ENCODE peak calls at places on chromosome 18, in five cellular contexts. Q, J, L, Y and H are unnamed samples.

GRCh38 chr18:70559446-70559845 is 270.6 kb downstream of the SOCS6 start:
- DNase-seq in Q (no peak), J (no peak), L (no peak), Y (no peak), H (no peak)

GRCh38 chr18:25313274-25313673 is 38.7 kb downstream of the ZNF521 start:
- DNase-seq in Q (no peak), J (no peak), L (no peak), Y (no peak), H (no peak)

GRCh38 chr18:31684279-31685096 is at the start of gene B4GALT6:
- DNase-seq in Q (peak), J (peak), L (no peak), Y (no peak), H (no peak)

GRCh38 chr18:56200381-56200831 is 438.0 kb downstream of the TXNL1 start:
- DNase-seq in Q (no peak), J (peak), L (no peak), Y (no peak), H (no peak)

GRCh38 chr18:44938396-44939036 is 257.8 kb downstream of the SETBP1 start:
- DNase-seq in Q (no peak), J (no peak), L (no peak), Y (no peak), H (no peak)

GRCh38 chr18:7273301-7273911 is 42.5 kb downstream of the LRRC30 start:
- DNase-seq in Q (no peak), J (peak), L (no peak), Y (no peak), H (no peak)

GRCh38 chr18:10851824-10852225 is 297.5 kb downstream of the PIEZO2 start:
- DNase-seq in Q (peak), J (peak), L (peak), Y (no peak), H (peak)

GRCh38 chr18:26621161-26622026 is 73.0 kb upstream of the KCTD1 start:
- DNase-seq in Q (peak), J (peak), L (peak), Y (peak), H (peak)

GRCh38 chr18:45879681-45880655 is 54.5 kb downstream of the SIGLEC15 start:
- DNase-seq in Q (peak), J (peak), L (peak), Y (peak), H (peak)

GRCh38 chr18:11387880-11388279 is 221.5 kb upstream of the SLC35G4 start:
- DNase-seq in Q (no peak), J (peak), L (peak), Y (peak), H (peak)

GRCh38 chr18:70142021-70142420 is 63.5 kb downstream of the RTTN start:
- DNase-seq in Q (no peak), J (no peak), L (no peak), Y (no peak), H (no peak)

GRCh38 chr18:3773303-3773702 is 323.3 kb downstream of the TGIF1 start:
- DNase-seq in Q (no peak), J (peak), L (no peak), Y (peak), H (no peak)

GRCh38 chr18:55858661-55859111 is 270.7 kb upstream of the TCF4 start:
- DNase-seq in Q (no peak), J (no peak), L (no peak), Y (no peak), H (no peak)

GRCh38 chr18:64974378-64975125 is 776.3 kb upstream of the CDH7 start:
- DNase-seq in Q (no peak), J (no peak), L (no peak), Y (no peak), H (no peak)

GRCh38 chr18:32469691-32470131 is 971 bp downstream of the GAREM1 start:
- DNase-seq in Q (peak), J (peak), L (no peak), Y (peak), H (no peak)

GRCh38 chr18:49619792-49620191 is 57.9 kb downstream of the LIPG start:
- DNase-seq in Q (no peak), J (no peak), L (no peak), Y (no peak), H (no peak)

GRCh38 chr18:59054892-59055291 is 84.8 kb upstream of the SEC11C start:
- DNase-seq in Q (no peak), J (peak), L (no peak), Y (no peak), H (no peak)

GRCh38 chr18:61608306-61608705 is 275.1 kb downstream of the CDH20 start:
- DNase-seq in Q (no peak), J (no peak), L (no peak), Y (no peak), H (no peak)

GRCh38 chr18:21134895-21135294 is 23.3 kb upstream of the ROCK1 start:
- DNase-seq in Q (no peak), J (peak), L (no peak), Y (no peak), H (no peak)

GRCh38 chr18:12747530-12748315 is 44.9 kb downstream of the PSMG2 start:
- DNase-seq in Q (no peak), J (no peak), L (no peak), Y (no peak), H (no peak)

GRCh38 chr18:26614374-26614773 is 66.0 kb upstream of the KCTD1 start:
- DNase-seq in Q (no peak), J (no peak), L (no peak), Y (no peak), H (no peak)

GRCh38 chr18:9707381-9708056 is 582 bp upstream of the RAB31 start:
- DNase-seq in Q (no peak), J (no peak), L (no peak), Y (no peak), H (no peak)

DNA sequence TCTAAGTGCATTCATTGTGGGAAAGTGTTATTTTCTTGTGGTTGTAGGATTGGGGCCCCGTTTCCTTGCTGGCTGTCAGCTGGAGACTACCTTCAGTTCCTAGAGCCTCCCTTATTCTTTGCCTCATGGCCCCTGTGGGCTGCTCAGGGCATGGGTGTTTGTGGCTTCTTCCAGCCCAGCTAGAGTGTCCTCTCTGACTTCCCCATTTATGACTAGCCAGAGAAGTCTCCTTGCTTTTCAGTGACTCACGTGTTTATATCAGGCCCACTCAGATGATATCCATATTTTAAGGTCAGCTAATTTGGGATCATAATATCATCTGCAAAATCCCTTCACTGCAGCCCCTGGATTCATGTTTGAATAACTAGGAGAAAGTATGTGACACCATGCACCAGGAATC is 62.8 kb downstream of the DTNA start:
- DNase-seq in Q (no peak), J (no peak), L (no peak), Y (no peak), H (no peak)
- H3K27ac ChIP-seq in Q (no peak), J (peak), L (no peak), Y (no peak), H (no peak)

DNA sequence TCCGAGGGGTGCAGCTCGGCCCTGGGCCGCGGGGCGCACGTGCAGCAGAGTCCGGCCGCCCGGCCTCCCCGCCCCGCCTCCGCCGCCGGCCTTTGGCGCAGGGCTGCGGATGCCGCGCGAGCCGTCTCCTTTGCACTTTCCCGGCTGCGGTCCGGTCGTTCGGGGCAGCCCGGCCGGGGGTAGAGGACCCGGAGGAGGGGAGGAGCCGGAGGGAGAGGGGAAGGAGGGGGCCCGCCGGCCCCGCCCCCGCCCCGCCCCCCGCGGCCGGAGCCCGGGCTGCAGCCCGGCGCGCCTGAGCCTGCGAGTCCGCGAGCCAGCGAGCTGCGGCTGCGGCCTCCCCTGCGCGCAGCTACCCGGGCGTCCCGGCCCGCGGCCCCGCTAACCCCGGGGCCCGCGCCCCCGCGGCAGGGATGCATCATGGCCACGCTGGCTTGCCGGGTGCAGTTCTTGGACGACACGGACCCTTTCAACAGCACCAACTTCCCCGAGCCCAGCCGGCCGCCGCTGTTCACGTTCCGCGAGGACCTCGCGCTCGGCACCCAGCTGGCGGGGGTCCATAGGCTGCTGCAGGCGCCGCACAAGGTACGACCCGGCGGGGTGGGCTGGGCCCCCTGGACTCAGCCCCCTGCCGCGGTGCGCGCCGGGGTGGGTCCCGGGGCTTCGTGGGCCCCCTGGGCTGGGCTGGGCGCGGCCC is at the start of gene FHOD3:
- DNase-seq in Q (peak), J (peak), L (no peak), Y (no peak), H (no peak)
- H3K27ac ChIP-seq in Q (peak), J (peak), L (no peak), Y (no peak), H (peak)

DNA sequence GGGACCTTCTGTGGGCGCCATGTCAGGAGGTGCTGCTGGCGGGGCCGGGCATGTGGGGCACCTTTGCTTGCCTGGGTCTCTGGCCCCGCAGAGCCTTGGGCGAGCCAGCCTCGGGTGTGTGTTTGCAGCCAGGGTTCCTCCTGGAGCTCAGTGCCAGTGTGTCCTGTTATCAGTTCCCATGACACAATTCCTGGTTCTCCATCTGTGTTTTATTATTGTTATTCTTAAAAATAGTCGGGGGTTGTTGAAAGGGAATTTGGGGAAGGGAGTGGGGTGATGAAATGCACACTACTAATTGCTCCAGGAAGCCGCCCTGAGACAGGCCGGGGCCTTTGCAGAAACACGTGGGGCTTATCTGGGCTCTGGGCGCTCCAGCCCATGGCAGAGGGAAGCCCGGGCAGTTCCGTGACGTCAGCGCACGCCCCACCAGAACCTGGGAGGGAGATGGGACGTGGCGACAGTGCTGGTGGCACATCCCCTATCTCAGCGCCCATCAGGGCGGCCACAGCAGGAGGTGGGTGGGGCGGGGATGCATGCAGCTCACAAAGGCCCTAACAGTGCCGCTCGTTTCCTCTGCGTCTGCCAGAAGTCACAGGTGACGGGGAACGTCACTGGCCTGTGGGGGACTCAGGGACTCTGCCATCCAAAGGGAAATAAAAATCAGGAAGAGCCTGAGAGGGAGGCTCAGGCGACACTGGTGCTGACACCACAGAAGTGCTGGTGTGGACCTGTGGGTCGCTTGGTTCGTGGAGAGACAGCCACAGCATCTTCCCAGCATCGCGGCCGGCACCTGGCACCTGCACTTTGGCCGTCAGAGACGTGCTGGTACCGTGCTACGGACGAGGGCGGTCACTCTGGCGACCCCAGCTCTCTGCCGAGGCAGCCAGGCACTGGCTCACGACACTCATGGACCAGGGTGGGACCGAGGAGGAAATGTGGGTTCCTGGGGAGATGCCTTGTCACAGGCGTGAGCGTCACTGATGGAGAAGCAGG is 131.0 kb downstream of the NFATC1 start:
- DNase-seq in Q (no peak), J (no peak), L (no peak), Y (peak), H (no peak)
- H3K27ac ChIP-seq in Q (no peak), J (no peak), L (no peak), Y (peak), H (no peak)

GRCh38 chr18:57747809-57748680 is 55.1 kb downstream of the ATP8B1 start:
- DNase-seq in Q (no peak), J (no peak), L (peak), Y (no peak), H (no peak)

GRCh38 chr18:57743008-57743407 is 60.1 kb downstream of the ATP8B1 start:
- DNase-seq in Q (no peak), J (peak), L (no peak), Y (no peak), H (no peak)

GRCh38 chr18:57748770-57749603 is 54.1 kb downstream of the ATP8B1 start:
- DNase-seq in Q (no peak), J (peak), L (peak), Y (peak), H (no peak)

GRCh38 chr18:57741273-57741672 is 61.8 kb downstream of the ATP8B1 start:
- DNase-seq in Q (no peak), J (no peak), L (no peak), Y (no peak), H (no peak)

DNA sequence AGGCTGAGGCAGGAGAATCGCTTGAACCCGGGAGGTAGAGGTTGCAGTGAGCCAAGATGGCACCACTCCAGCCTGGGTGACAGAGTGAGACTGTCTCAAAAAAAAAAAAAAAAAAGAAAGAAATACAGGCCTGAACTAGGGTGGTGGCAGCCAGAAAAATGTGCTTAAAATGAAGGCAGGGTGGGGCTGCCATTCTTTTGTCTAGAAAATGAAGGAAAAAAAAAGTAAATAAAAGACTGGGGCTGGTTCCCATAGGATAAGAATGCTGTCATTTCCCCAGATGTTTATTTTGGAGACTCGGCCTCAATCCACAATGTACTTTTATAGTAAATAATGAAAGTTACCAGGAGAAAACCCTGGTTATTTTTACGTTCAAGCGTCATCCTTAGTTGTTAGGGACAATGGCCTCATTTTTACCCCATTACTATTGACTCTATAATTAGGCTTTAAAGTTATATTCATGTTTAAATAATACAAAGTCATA is 58.9 kb downstream of the ATP8B1 start:
- DNase-seq in Q (no peak), J (peak), L (no peak), Y (no peak), H (no peak)
- H3K27ac ChIP-seq in Q (no peak), J (peak), L (no peak), Y (no peak), H (no peak)